ENCODE peak calls at places on chromosomes 13 and 19, in four cellular contexts. V is PC-9, T is body of pancreas, M is right atrium auricular region. Y is an unnamed sample.

GRCh38 chr19:7833225-7834156 is 3.5 kb downstream of the EVI5L start:
- DNase-seq in V (peak), T (peak), M (peak), Y (peak)

GRCh38 chr19:47032171-47032811 is 12.7 kb downstream of the NPAS1 start:
- DNase-seq in M (no peak), T (peak), V (peak), Y (peak)

GRCh38 chr13:70189981-70190380 is 81.7 kb upstream of the KLHL1 start:
- DNase-seq in M (no peak), V (no peak), T (no peak), Y (no peak)

GRCh38 chr13:79481685-79482052 is 714 bp downstream of the NDFIP2 start:
- DNase-seq in V (peak), M (no peak), T (peak), Y (peak)

GRCh38 chr19:33226550-33227241 is 1.0 kb upstream of the SLC7A10 start:
- DNase-seq in V (no peak), M (no peak), T (no peak), Y (no peak)

GRCh38 chr19:19146000-19146608 is 7.8 kb upstream of the TMEM161A start:
- DNase-seq in M (peak), V (peak), T (peak), Y (peak)

GRCh38 chr13:112583592-112584277 is 4.2 kb downstream of the TUBGCP3 start:
- DNase-seq in T (no peak), M (no peak), V (no peak), Y (no peak)

GRCh38 chr13:79194272-79194671 is 211.8 kb downstream of the RBM26 start:
- DNase-seq in M (no peak), V (no peak), T (no peak), Y (no peak)

GRCh38 chr19:6048808-6049405 is 61.4 kb downstream of the RFX2 start:
- DNase-seq in T (peak), V (peak), M (peak), Y (peak)

GRCh38 chr19:55368701-55369563 is 1.3 kb downstream of the IL11 start:
- DNase-seq in V (peak), T (no peak), M (no peak), Y (peak)

GRCh38 chr19:6236310-6237291 is 43.2 kb downstream of the MLLT1 start:
- DNase-seq in T (peak), M (no peak), V (peak), Y (peak)

GRCh38 chr13:113622791-113623490 is 35.1 kb downstream of the ATP4B start:
- DNase-seq in V (no peak), T (no peak), M (no peak), Y (no peak)

GRCh38 chr19:55601127-55601526 is 1.0 kb downstream of the ZNF524 start:
- DNase-seq in V (no peak), T (no peak), M (no peak), Y (no peak)

GRCh38 chr19:30312582-30313352 is 59.4 kb upstream of the ZNF536 start:
- DNase-seq in V (no peak), T (no peak), M (no peak), Y (no peak)

GRCh38 chr19:56612737-56613136 is 17.6 kb downstream of the ZNF71 start:
- DNase-seq in V (no peak), T (no peak), M (no peak), Y (no peak)

GRCh38 chr13:101512650-101513049 is 60.2 kb downstream of the ITGBL1 start:
- DNase-seq in T (no peak), V (no peak), M (no peak), Y (no peak)

GRCh38 chr19:3507371-3508120 is 1.4 kb downstream of the FZR1 start:
- DNase-seq in V (no peak), M (peak), T (peak), Y (no peak)

GRCh38 chr13:46113596-46113995 is 8.8 kb upstream of the CPB2 start:
- DNase-seq in T (no peak), M (no peak), V (peak), Y (no peak)

GRCh38 chr13:45823583-45823982 is 28.0 kb downstream of the SIAH3 start:
- DNase-seq in M (no peak), T (no peak), V (no peak), Y (no peak)

GRCh38 chr13:30696278-30697176 is 38.8 kb upstream of the ALOX5AP start:
- DNase-seq in T (no peak), M (peak), V (no peak), Y (no peak)

GRCh38 chr13:54361460-54361859 is 1332.8 kb downstream of the OLFM4 start:
- DNase-seq in M (no peak), T (no peak), V (no peak), Y (no peak)

GRCh38 chr13:38606697-38607096 is 80.2 kb upstream of the FREM2 start:
- DNase-seq in V (no peak), T (no peak), M (no peak), Y (no peak)

GRCh38 chr19:2811221-2811722 is 8.4 kb upstream of the ZNF554 start:
- DNase-seq in T (no peak), M (no peak), V (no peak), Y (no peak)

GRCh38 chr13:98681017-98681416 is 71.5 kb downstream of the SLC15A1 start:
- DNase-seq in M (no peak), V (no peak), T (no peak), Y (no peak)

GRCh38 chr13:113110048-113110851 is 4.7 kb downstream of the F7 start:
- DNase-seq in T (no peak), V (no peak), M (no peak), Y (no peak)

GRCh38 chr13:102399791-102400618 is 1.8 kb downstream of the FGF14 start:
- DNase-seq in T (peak), V (no peak), M (no peak), Y (no peak)

GRCh38 chr19:6423499-6424189 is 967 bp downstream of the KHSRP start:
- DNase-seq in V (peak), T (peak), M (peak), Y (peak)

GRCh38 chr13:99086149-99086868 is 108.4 kb upstream of the DOCK9 start:
- DNase-seq in V (peak), T (peak), M (no peak), Y (peak)

GRCh38 chr13:19742651-19743050 is 40.1 kb downstream of the PSPC1 start:
- DNase-seq in M (no peak), T (no peak), V (no peak), Y (no peak)

GRCh38 chr13:36030670-36031331 is 100.4 kb downstream of the DCLK1 start:
- DNase-seq in M (no peak), T (no peak), V (no peak), Y (peak)

GRCh38 chr19:38514812-38515633 is 81.5 kb downstream of the RYR1 start:
- DNase-seq in T (peak), V (peak), M (peak), Y (peak)

GRCh38 chr13:113425931-113426590 is 27.2 kb downstream of the ADPRHL1 start:
- DNase-seq in V (peak), M (no peak), T (no peak), Y (no peak)

GRCh38 chr19:7863157-7863970 is 10.8 kb downstream of the PRR36 start:
- DNase-seq in T (no peak), M (no peak), V (no peak), Y (no peak)

GRCh38 chr19:45164577-45165335 is 4.0 kb upstream of the NKPD1 start:
- DNase-seq in M (peak), V (peak), T (peak), Y (peak)

GRCh38 chr19:51111606-51112005 is 3.4 kb upstream of the CTU1 start:
- DNase-seq in V (no peak), M (no peak), T (no peak), Y (no peak)
- TF ChIP-seq CTCF in V (peak), M (no peak), T (no peak), Y (no peak)

DNA sequence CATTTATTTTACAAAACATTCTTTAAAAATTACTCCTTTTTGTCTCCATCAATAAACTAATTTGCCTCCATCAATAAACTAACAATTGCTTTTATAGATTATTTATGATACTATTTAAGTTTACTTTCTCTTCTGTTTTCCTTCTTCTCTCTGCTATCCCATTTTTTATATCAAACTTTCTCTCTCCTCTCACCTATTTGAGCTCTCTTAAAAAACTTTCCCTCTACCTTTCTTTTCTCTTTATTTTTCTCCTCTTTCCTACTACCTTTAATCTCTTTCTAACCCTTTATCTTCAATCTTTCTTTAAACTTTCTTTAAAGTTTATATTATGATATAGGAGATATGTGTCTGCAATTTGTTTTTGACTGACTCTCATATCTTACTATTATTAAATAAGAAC is 566.4 kb downstream of the DACH1 start:
- DNase-seq in V (no peak), M (no peak), T (no peak), Y (no peak)
- H3K27ac ChIP-seq in V (no peak), M (no peak), T (no peak), Y (no peak)

GRCh38 chr13:97566907-97567306 is 132.9 kb downstream of the RAP2A start:
- DNase-seq in T (no peak), M (no peak), V (no peak), Y (no peak)
- TF ChIP-seq CTCF in T (no peak), M (no peak), V (no peak), Y (no peak)

GRCh38 chr19:42284066-42284501 is 15.0 kb downstream of the CIC start:
- DNase-seq in T (peak), M (peak), V (peak), Y (peak)
- H3K27ac ChIP-seq in T (peak), M (peak), V (no peak), Y (peak)